ENCODE peak calls at places on chromosomes 7 and 10, in ten cellular contexts. S, Q, X, W, G, A, I, Y, F and K are unnamed samples.
A peak's percentile ranks its signal among the peaks of the same experiment; 100 is the strongest.

GRCh38 chr10:110007701-110008517 is at the start of gene ADD3:
- DNase-seq in S (peak; percentile 75), Q (peak; percentile 83), X (peak; percentile 79), W (peak; percentile 96), G (peak; percentile 96), A (peak; percentile 82), I (peak; percentile 89), Y (peak; percentile 70), F (peak; percentile 95), K (no peak)

GRCh38 chr7:30706316-30706715 is 24.1 kb upstream of the CRHR2 start:
- DNase-seq in S (no peak), Q (no peak), X (no peak), W (no peak), G (no peak), A (no peak), I (no peak), Y (no peak), F (no peak), K (no peak)

GRCh38 chr7:28472332-28472731 is 60.0 kb downstream of the CREB5 start:
- DNase-seq in S (no peak), Q (no peak), X (no peak), W (no peak), G (no peak), A (no peak), I (no peak), Y (no peak), F (no peak), K (no peak)

GRCh38 chr10:93277360-93277759 is 203.7 kb downstream of the CYP26A1 start:
- DNase-seq in S (no peak), Q (no peak), X (no peak), W (no peak), G (no peak), A (no peak), I (no peak), Y (no peak), F (no peak), K (no peak)

GRCh38 chr7:27171636-27172387 is 2.3 kb downstream of the HOXA10 start:
- DNase-seq in S (no peak), Q (peak; percentile 63), X (no peak), W (peak; percentile 18), G (no peak), A (peak; percentile 29), I (no peak), Y (no peak), F (no peak), K (no peak)

GRCh38 chr10:48634198-48634983 is 29.5 kb upstream of the ARHGAP22 start:
- DNase-seq in S (no peak), Q (no peak), X (no peak), W (peak; percentile 58), G (peak; percentile 15), A (no peak), I (no peak), Y (no peak), F (peak; percentile 91), K (no peak)

GRCh38 chr10:30456262-30456661 is 22.3 kb downstream of the MAP3K8 start:
- DNase-seq in S (no peak), Q (no peak), X (no peak), W (peak; percentile 66), G (no peak), A (no peak), I (no peak), Y (no peak), F (no peak), K (no peak)

GRCh38 chr7:101673951-101674350 is 44.9 kb upstream of the MYL10 start:
- DNase-seq in S (no peak), Q (no peak), X (no peak), W (no peak), G (no peak), A (no peak), I (no peak), Y (no peak), F (no peak), K (no peak)

GRCh38 chr10:78551184-78552005 is 517.4 kb upstream of the ZMIZ1 start:
- DNase-seq in S (no peak), Q (no peak), X (no peak), W (no peak), G (no peak), A (no peak), I (no peak), Y (no peak), F (no peak), K (no peak)

GRCh38 chr10:43863859-43864591 is 215.3 kb upstream of the ZNF32 start:
- DNase-seq in S (peak; percentile 79), Q (no peak), X (peak; percentile 61), W (no peak), G (peak; percentile 42), A (no peak), I (no peak), Y (no peak), F (peak; percentile 59), K (no peak)

GRCh38 chr7:28211006-28211405 is 30.4 kb upstream of the JAZF1 start:
- DNase-seq in S (no peak), Q (no peak), X (no peak), W (no peak), G (no peak), A (no peak), I (no peak), Y (no peak), F (no peak), K (no peak)

GRCh38 chr10:99808285-99808684 is 25.8 kb downstream of the ABCC2 start:
- DNase-seq in S (no peak), Q (no peak), X (no peak), W (no peak), G (no peak), A (no peak), I (no peak), Y (no peak), F (no peak), K (no peak)

GRCh38 chr7:151024435-151025056 is at the start of gene ATG9B:
- DNase-seq in S (no peak), Q (no peak), X (peak; percentile 77), W (no peak), G (no peak), A (no peak), I (no peak), Y (no peak), F (no peak), K (no peak)

GRCh38 chr10:132245056-132245455 is 58.3 kb downstream of the DPYSL4 start:
- DNase-seq in S (no peak), Q (no peak), X (no peak), W (no peak), G (no peak), A (no peak), I (no peak), Y (no peak), F (no peak), K (no peak)

GRCh38 chr7:92653136-92653535 is 62.9 kb upstream of the FAM133B start:
- DNase-seq in S (no peak), Q (no peak), X (no peak), W (no peak), G (no peak), A (no peak), I (no peak), Y (no peak), F (no peak), K (no peak)

GRCh38 chr7:116616555-116617059 is 55.4 kb upstream of the MET start:
- DNase-seq in S (peak; percentile 12), Q (no peak), X (no peak), W (no peak), G (no peak), A (no peak), I (no peak), Y (no peak), F (no peak), K (no peak)

GRCh38 chr7:84509522-84509921 is 314.9 kb upstream of the SEMA3A start:
- DNase-seq in S (no peak), Q (no peak), X (no peak), W (no peak), G (no peak), A (no peak), I (no peak), Y (no peak), F (peak; percentile 39), K (no peak)

GRCh38 chr7:42972703-42973500 is 40.7 kb downstream of the MRPL32 start:
- DNase-seq in S (peak; percentile 96), Q (no peak), X (no peak), W (peak; percentile 22), G (peak; percentile 11), A (no peak), I (no peak), Y (no peak), F (peak; percentile 100), K (no peak)